ENCODE peak calls at places on chromosome 22, in five cellular contexts. X is stimulated activated CD8-positive, alpha-beta memory T cell treated with anti-CD3 and anti-CD28 coated beads, Interleukin-7, amount 100 ng/mL, for 1 hour; H is non-pigmented ciliary epithelial cell; V is ACHN; C is ELR. O is an unnamed sample.
A peak's percentile ranks its signal among the peaks of the same experiment; 100 is the strongest.

GRCh38 chr22:49671331-49672012 is 156.2 kb downstream of the BRD1 start:
- DNase-seq in X (no peak), H (no peak), V (no peak), C (no peak), O (no peak)

GRCh38 chr22:25351631-25352293 is 132.3 kb downstream of the CRYBB2 start:
- DNase-seq in X (no peak), H (no peak), V (no peak), C (no peak), O (no peak)

GRCh38 chr22:46038516-46039430 is 61.8 kb upstream of the WNT7B start:
- DNase-seq in X (no peak), H (no peak), V (no peak), C (no peak), O (no peak)

GRCh38 chr22:21966643-21967516 is 14.2 kb upstream of the PPM1F start:
- DNase-seq in X (no peak), H (no peak), V (no peak), C (no peak), O (no peak)

GRCh38 chr22:30044369-30044768 is 35.9 kb upstream of the HORMAD2 start:
- DNase-seq in X (no peak), H (peak; percentile 81), V (peak; percentile 79), C (peak; percentile 95), O (peak; percentile 96)

GRCh38 chr22:23014250-23014649 is 56.1 kb upstream of the GNAZ start:
- DNase-seq in X (no peak), H (no peak), V (no peak), C (no peak), O (no peak)

GRCh38 chr22:48235744-48236143 is 1473.3 kb downstream of the TBC1D22A start:
- DNase-seq in X (no peak), H (no peak), V (no peak), C (no peak), O (no peak)

GRCh38 chr22:31575190-31575589 is 78.9 kb downstream of the SFI1 start:
- DNase-seq in X (no peak), H (no peak), V (no peak), C (no peak), O (no peak)

GRCh38 chr22:45491841-45492240 is 10.8 kb upstream of the FBLN1 start:
- DNase-seq in X (no peak), H (no peak), V (no peak), C (no peak), O (no peak)

GRCh38 chr22:19448076-19448607 is 631 bp upstream of the C22orf39 start:
- DNase-seq in X (no peak), H (no peak), V (peak; percentile 59), C (peak; percentile 58), O (peak; percentile 88)

GRCh38 chr22:30605449-30606110 is 1.4 kb upstream of the TCN2 start:
- DNase-seq in X (peak; percentile 5), H (no peak), V (peak; percentile 65), C (peak; percentile 68), O (peak; percentile 68)

GRCh38 chr22:30002861-30003489 is 77.3 kb upstream of the HORMAD2 start:
- DNase-seq in X (no peak), H (no peak), V (no peak), C (no peak), O (no peak)

GRCh38 chr22:31272522-31273446 is 19.5 kb downstream of the PIK3IP1 start:
- DNase-seq in X (peak; percentile 34), H (no peak), V (peak; percentile 71), C (peak; percentile 77), O (peak; percentile 79)

GRCh38 chr22:45834241-45834640 is 142.7 kb downstream of the WNT7B start:
- DNase-seq in X (no peak), H (no peak), V (no peak), C (no peak), O (no peak)

GRCh38 chr22:30175743-30176288 is 70.7 kb downstream of the LIF start:
- DNase-seq in X (no peak), H (no peak), V (no peak), C (no peak), O (no peak)

GRCh38 chr22:47043835-47044721 is 281.6 kb downstream of the TBC1D22A start:
- DNase-seq in X (no peak), H (no peak), V (no peak), C (peak; percentile 30), O (peak; percentile 42)

GRCh38 chr22:39469681-39470461 is 13.1 kb downstream of the MGAT3 start:
- DNase-seq in X (no peak), H (no peak), V (no peak), C (no peak), O (no peak)

GRCh38 chr22:22343603-22344276 is 99.2 kb downstream of the VPREB1 start:
- DNase-seq in X (no peak), H (no peak), V (no peak), C (no peak), O (no peak)